ENCODE peak calls at places on chromosomes 3 and 15, in four cellular contexts. P is mesenteric fat pad, S is RPMI8226, O is upper lobe of right lung. J is an unnamed sample.

GRCh38 chr15:31561156-31561555 is 234.5 kb downstream of the KLF13 start:
- DNase-seq in P (no peak), S (no peak), O (no peak), J (no peak)

GRCh38 chr3:151877269-151877668 is 3.8 kb downstream of the SUCNR1 start:
- DNase-seq in S (no peak), P (no peak), O (no peak), J (no peak)

GRCh38 chr3:4508048-4508981 is 15.2 kb downstream of the ITPR1 start:
- DNase-seq in S (no peak), O (no peak), P (no peak), J (no peak)

GRCh38 chr3:143358155-143358792 is 238.7 kb downstream of the CHST2 start:
- DNase-seq in S (no peak), O (no peak), P (no peak), J (no peak)

GRCh38 chr3:45545476-45545875 is 49.1 kb upstream of the LIMD1 start:
- DNase-seq in O (no peak), P (no peak), S (no peak), J (no peak)

GRCh38 chr3:153349138-153349499 is 187.1 kb downstream of the RAP2B start:
- DNase-seq in O (no peak), S (no peak), P (no peak), J (no peak)

GRCh38 chr15:75172168-75172841 is 29.4 kb upstream of the C15orf39 start:
- DNase-seq in S (peak), P (peak), O (peak), J (no peak)

GRCh38 chr3:194104041-194104751 is 31.8 kb upstream of the HES1 start:
- DNase-seq in O (no peak), P (no peak), S (peak), J (no peak)

GRCh38 chr3:90041995-90042394 is 934.6 kb downstream of the EPHA3 start:
- DNase-seq in O (no peak), S (no peak), P (no peak), J (no peak)

GRCh38 chr3:13191016-13191415 is 117.8 kb upstream of the IQSEC1 start:
- DNase-seq in S (no peak), O (no peak), P (no peak), J (no peak)

GRCh38 chr3:64216706-64217105 is 8.6 kb downstream of the PRICKLE2 start:
- DNase-seq in O (no peak), P (no peak), S (no peak), J (peak)

GRCh38 chr15:83077487-83078230 is 10.6 kb upstream of the BTBD1 start:
- DNase-seq in P (no peak), S (no peak), O (no peak), J (no peak)

GRCh38 chr3:134258761-134259347 is 8.2 kb upstream of the RYK start:
- DNase-seq in P (no peak), S (no peak), O (no peak), J (no peak)

GRCh38 chr3:13890377-13891016 is 10.6 kb upstream of the WNT7A start:
- DNase-seq in O (peak), S (peak), P (peak), J (no peak)

GRCh38 chr15:76206325-76206976 is 104.8 kb downstream of the ETFA start:
- DNase-seq in P (peak), S (peak), O (peak), J (peak)

GRCh38 chr3:102233881-102234280 is 200.9 kb upstream of the ZPLD1 start:
- DNase-seq in S (no peak), O (no peak), P (no peak), J (no peak)

GRCh38 chr3:119627461-119627860 is 29.8 kb downstream of the PLA1A start:
- DNase-seq in P (no peak), S (no peak), O (peak), J (no peak)

GRCh38 chr3:100893590-100893989 is 99.6 kb downstream of the ABI3BP start:
- DNase-seq in O (peak), P (no peak), S (no peak), J (peak)

GRCh38 chr15:23877502-23878412 is 190.7 kb upstream of the NDN start:
- DNase-seq in P (no peak), O (peak), S (peak), J (no peak)

GRCh38 chr3:188233320-188233719 is 79.4 kb downstream of the LPP start:
- DNase-seq in O (no peak), S (no peak), P (no peak), J (no peak)

GRCh38 chr3:52062499-52062898 is 6.1 kb upstream of the DUSP7 start:
- DNase-seq in O (peak), S (peak), P (no peak), J (peak)

GRCh38 chr15:33735637-33736247 is 232.6 kb upstream of the CHRM5 start:
- DNase-seq in P (no peak), O (no peak), S (peak), J (peak)

GRCh38 chr3:158748237-158748828 is 16.1 kb upstream of the RARRES1 start:
- DNase-seq in P (no peak), O (peak), S (no peak), J (peak)

GRCh38 chr15:53535886-53536285 is 223.6 kb downstream of the WDR72 start:
- DNase-seq in P (no peak), S (no peak), O (no peak), J (no peak)

GRCh38 chr3:17678116-17678741 is 64.2 kb downstream of the TBC1D5 start:
- DNase-seq in S (no peak), O (no peak), P (no peak), J (peak)

GRCh38 chr3:11095932-11096265 is 58.4 kb upstream of the HRH1 start:
- DNase-seq in P (no peak), O (no peak), S (peak), J (peak)

GRCh38 chr3:190718691-190719090 is 143.8 kb downstream of the GMNC start:
- DNase-seq in O (no peak), P (no peak), S (no peak), J (peak)

GRCh38 chr3:117322866-117323265 is 613.3 kb downstream of the TUSC7 start:
- DNase-seq in O (no peak), S (peak), P (no peak), J (peak)

GRCh38 chr15:57692709-57693108 is 13.8 kb upstream of the POLR2M start:
- DNase-seq in P (no peak), O (no peak), S (no peak), J (peak)

GRCh38 chr15:47398594-47398993 is 318.7 kb upstream of the SEMA6D start:
- DNase-seq in O (no peak), S (no peak), P (no peak), J (no peak)